ENCODE peak calls at places on chromosomes 4 and X, in seven cellular contexts. I is NCI-H1105; F is right lobe of liver; E is pancreas; Y is neural progenitor cell; N is kidney glomerular epithelial cell; L is activated CD4-positive, alpha-beta T cell treated with anti-CD3 and anti-CD28 coated beads for 24 hours. Q is an unnamed sample.

GRCh38 chr4:151202381-151202780 is 74.6 kb upstream of the PRSS48 start:
- DNase-seq in I (no peak), F (no peak), E (no peak), Y (no peak), N (no peak), L (no peak), Q (no peak)

GRCh38 chrX:55742649-55743048 is 25.1 kb downstream of the RRAGB start:
- DNase-seq in I (no peak), F (no peak), E (no peak), Y (no peak), N (no peak), L (no peak), Q (no peak)

GRCh38 chr4:62324215-62324614 is 1124.1 kb downstream of the ADGRL3 start:
- DNase-seq in I (no peak), F (no peak), E (no peak), Y (no peak), N (no peak), L (no peak), Q (no peak)

GRCh38 chr4:153792007-153792892 is 3.4 kb upstream of the SFRP2 start:
- DNase-seq in I (no peak), F (peak; percentile 56), E (peak; percentile 69), Y (peak; percentile 90), N (peak; percentile 58), L (peak; percentile 43), Q (no peak)

GRCh38 chr4:76688737-76689078 is 209.2 kb downstream of the SOWAHB start:
- DNase-seq in I (no peak), F (no peak), E (no peak), Y (peak; percentile 42), N (peak; percentile 44), L (no peak), Q (no peak)

GRCh38 chr4:128225148-128225547 is 62.5 kb downstream of the PGRMC2 start:
- DNase-seq in I (no peak), F (no peak), E (no peak), Y (no peak), N (no peak), L (no peak), Q (no peak)

GRCh38 chr4:168486961-168487820 is 6.9 kb upstream of the DDX60L start:
- DNase-seq in I (no peak), F (no peak), E (no peak), Y (no peak), N (peak; percentile 77), L (no peak), Q (no peak)

GRCh38 chrX:154603438-154604430 is 15.3 kb downstream of the CTAG1B start:
- DNase-seq in I (no peak), F (no peak), E (no peak), Y (no peak), N (peak; percentile 17), L (no peak), Q (no peak)

GRCh38 chr4:168501407-168501806 is 4.6 kb downstream of the PALLD start:
- DNase-seq in I (no peak), F (no peak), E (no peak), Y (no peak), N (no peak), L (no peak), Q (no peak)

GRCh38 chrX:129600981-129601424 is 53.8 kb downstream of the APLN start:
- DNase-seq in I (no peak), F (no peak), E (no peak), Y (peak; percentile 35), N (peak; percentile 1), L (no peak), Q (no peak)

GRCh38 chrX:136710324-136710951 is 62.5 kb downstream of the CD40LG start:
- DNase-seq in I (no peak), F (no peak), E (no peak), Y (no peak), N (peak; percentile 41), L (no peak), Q (no peak)

GRCh38 chrX:110394653-110395052 is 36.0 kb downstream of the RTL9 start:
- DNase-seq in I (no peak), F (no peak), E (no peak), Y (no peak), N (peak; percentile 61), L (no peak), Q (no peak)

GRCh38 chr4:88757776-88758175 is 60.1 kb upstream of the NAP1L5 start:
- DNase-seq in I (no peak), F (no peak), E (no peak), Y (no peak), N (no peak), L (no peak), Q (no peak)

GRCh38 chr4:55074386-55074785 is 51.0 kb downstream of the KDR start:
- DNase-seq in I (no peak), F (no peak), E (no peak), Y (peak; percentile 56), N (no peak), L (no peak), Q (no peak)

GRCh38 chrX:100750901-100751300 is 19.0 kb upstream of the SYTL4 start:
- DNase-seq in I (no peak), F (no peak), E (no peak), Y (no peak), N (no peak), L (no peak), Q (no peak)

GRCh38 chr4:183284965-183285364 is 35.1 kb downstream of the CLDN22 start:
- DNase-seq in I (no peak), F (no peak), E (no peak), Y (no peak), N (no peak), L (no peak), Q (no peak)

GRCh38 chrX:25941087-25941486 is 197.1 kb upstream of the MAGEB18 start:
- DNase-seq in I (no peak), F (no peak), E (no peak), Y (no peak), N (peak; percentile 13), L (no peak), Q (no peak)